ENCODE peak calls at places on chromosomes 3 and 15, in four cellular contexts. One of them, this sample, is unnamed.

GRCh38 chr3:151085889-151086483 is 522 bp downstream of the MED12L start:
- DNase-seq in adrenal gland: peak
- DNase-seq in activated CD4-positive, alpha-beta T cell treated with anti-CD3 and anti-CD28 coated beads, Interleukin-2, amount 50 U/mL, for 24 hours: no peak
- DNase-seq in pancreas: peak
- DNase-seq in this sample: no peak

GRCh38 chr15:92343869-92344643 is 49.6 kb upstream of the ST8SIA2 start:
- DNase-seq in adrenal gland: no peak
- DNase-seq in activated CD4-positive, alpha-beta T cell treated with anti-CD3 and anti-CD28 coated beads, Interleukin-2, amount 50 U/mL, for 24 hours: no peak
- DNase-seq in pancreas: no peak
- DNase-seq in this sample: no peak

GRCh38 chr15:60172147-60172546 is 168.0 kb downstream of the FOXB1 start:
- DNase-seq in adrenal gland: no peak
- DNase-seq in activated CD4-positive, alpha-beta T cell treated with anti-CD3 and anti-CD28 coated beads, Interleukin-2, amount 50 U/mL, for 24 hours: no peak
- DNase-seq in pancreas: no peak
- DNase-seq in this sample: no peak

GRCh38 chr3:192915306-192915705 is 2.4 kb downstream of the MB21D2 start:
- DNase-seq in adrenal gland: no peak
- DNase-seq in activated CD4-positive, alpha-beta T cell treated with anti-CD3 and anti-CD28 coated beads, Interleukin-2, amount 50 U/mL, for 24 hours: no peak
- DNase-seq in pancreas: no peak
- DNase-seq in this sample: no peak

GRCh38 chr3:108297636-108298035 is 1.3 kb downstream of the HHLA2 start:
- DNase-seq in adrenal gland: peak
- DNase-seq in activated CD4-positive, alpha-beta T cell treated with anti-CD3 and anti-CD28 coated beads, Interleukin-2, amount 50 U/mL, for 24 hours: no peak
- DNase-seq in pancreas: peak
- DNase-seq in this sample: no peak

GRCh38 chr3:76242886-76243753 is 457.8 kb upstream of the ZNF717 start:
- DNase-seq in adrenal gland: no peak
- DNase-seq in activated CD4-positive, alpha-beta T cell treated with anti-CD3 and anti-CD28 coated beads, Interleukin-2, amount 50 U/mL, for 24 hours: no peak
- DNase-seq in pancreas: no peak
- DNase-seq in this sample: no peak

GRCh38 chr15:65732698-65733097 is 59.4 kb downstream of the DENND4A start:
- DNase-seq in adrenal gland: no peak
- DNase-seq in activated CD4-positive, alpha-beta T cell treated with anti-CD3 and anti-CD28 coated beads, Interleukin-2, amount 50 U/mL, for 24 hours: no peak
- DNase-seq in pancreas: no peak
- DNase-seq in this sample: no peak

GRCh38 chr3:148459931-148460513 is 237.7 kb upstream of the AGTR1 start:
- DNase-seq in adrenal gland: no peak
- DNase-seq in activated CD4-positive, alpha-beta T cell treated with anti-CD3 and anti-CD28 coated beads, Interleukin-2, amount 50 U/mL, for 24 hours: no peak
- DNase-seq in pancreas: no peak
- DNase-seq in this sample: no peak

GRCh38 chr3:187025254-187025655 is 94.9 kb downstream of the ST6GAL1 start:
- DNase-seq in adrenal gland: no peak
- DNase-seq in activated CD4-positive, alpha-beta T cell treated with anti-CD3 and anti-CD28 coated beads, Interleukin-2, amount 50 U/mL, for 24 hours: peak
- DNase-seq in pancreas: no peak
- DNase-seq in this sample: no peak

GRCh38 chr3:73504255-73504654 is 120.5 kb downstream of the PDZRN3 start:
- DNase-seq in adrenal gland: no peak
- DNase-seq in activated CD4-positive, alpha-beta T cell treated with anti-CD3 and anti-CD28 coated beads, Interleukin-2, amount 50 U/mL, for 24 hours: no peak
- DNase-seq in pancreas: no peak
- DNase-seq in this sample: no peak

GRCh38 chr3:18097989-18098388 is 327.1 kb downstream of the SATB1 start:
- DNase-seq in adrenal gland: no peak
- DNase-seq in activated CD4-positive, alpha-beta T cell treated with anti-CD3 and anti-CD28 coated beads, Interleukin-2, amount 50 U/mL, for 24 hours: no peak
- DNase-seq in pancreas: no peak
- DNase-seq in this sample: no peak

GRCh38 chr3:98026425-98027083 is 8.6 kb downstream of the GABRR3 start:
- DNase-seq in adrenal gland: no peak
- DNase-seq in activated CD4-positive, alpha-beta T cell treated with anti-CD3 and anti-CD28 coated beads, Interleukin-2, amount 50 U/mL, for 24 hours: no peak
- DNase-seq in pancreas: no peak
- DNase-seq in this sample: no peak

GRCh38 chr15:95291878-95292472 is 1038.5 kb upstream of the NR2F2 start:
- DNase-seq in adrenal gland: no peak
- DNase-seq in activated CD4-positive, alpha-beta T cell treated with anti-CD3 and anti-CD28 coated beads, Interleukin-2, amount 50 U/mL, for 24 hours: no peak
- DNase-seq in pancreas: no peak
- DNase-seq in this sample: no peak

GRCh38 chr3:60696559-60697125 is 554.6 kb downstream of the FHIT start:
- DNase-seq in adrenal gland: peak
- DNase-seq in activated CD4-positive, alpha-beta T cell treated with anti-CD3 and anti-CD28 coated beads, Interleukin-2, amount 50 U/mL, for 24 hours: no peak
- DNase-seq in pancreas: no peak
- DNase-seq in this sample: no peak

GRCh38 chr15:100124936-100125626 is 216.7 kb downstream of the ADAMTS17 start:
- DNase-seq in adrenal gland: no peak
- DNase-seq in activated CD4-positive, alpha-beta T cell treated with anti-CD3 and anti-CD28 coated beads, Interleukin-2, amount 50 U/mL, for 24 hours: no peak
- DNase-seq in pancreas: no peak
- DNase-seq in this sample: no peak

GRCh38 chr3:22373827-22374226 is 622.8 kb upstream of the ZNF385D start:
- DNase-seq in adrenal gland: no peak
- DNase-seq in activated CD4-positive, alpha-beta T cell treated with anti-CD3 and anti-CD28 coated beads, Interleukin-2, amount 50 U/mL, for 24 hours: no peak
- DNase-seq in pancreas: no peak
- DNase-seq in this sample: no peak

GRCh38 chr3:172271386-172271976 is 176.8 kb downstream of the GHSR start:
- DNase-seq in adrenal gland: no peak
- DNase-seq in activated CD4-positive, alpha-beta T cell treated with anti-CD3 and anti-CD28 coated beads, Interleukin-2, amount 50 U/mL, for 24 hours: no peak
- DNase-seq in pancreas: no peak
- DNase-seq in this sample: no peak

GRCh38 chr3:150371741-150372254 is 36.3 kb upstream of the TSC22D2 start:
- DNase-seq in adrenal gland: peak
- DNase-seq in activated CD4-positive, alpha-beta T cell treated with anti-CD3 and anti-CD28 coated beads, Interleukin-2, amount 50 U/mL, for 24 hours: no peak
- DNase-seq in pancreas: no peak
- DNase-seq in this sample: no peak

GRCh38 chr3:160286231-160286630 is 61.0 kb downstream of the C3orf80 start:
- DNase-seq in adrenal gland: no peak
- DNase-seq in activated CD4-positive, alpha-beta T cell treated with anti-CD3 and anti-CD28 coated beads, Interleukin-2, amount 50 U/mL, for 24 hours: no peak
- DNase-seq in pancreas: no peak
- DNase-seq in this sample: no peak

GRCh38 chr3:185059766-185060165 is 93.1 kb downstream of the C3orf70 start:
- DNase-seq in adrenal gland: peak
- DNase-seq in activated CD4-positive, alpha-beta T cell treated with anti-CD3 and anti-CD28 coated beads, Interleukin-2, amount 50 U/mL, for 24 hours: no peak
- DNase-seq in pancreas: no peak
- DNase-seq in this sample: no peak

GRCh38 chr15:28919201-28919627 is 33.4 kb downstream of the APBA2 start:
- DNase-seq in adrenal gland: no peak
- DNase-seq in activated CD4-positive, alpha-beta T cell treated with anti-CD3 and anti-CD28 coated beads, Interleukin-2, amount 50 U/mL, for 24 hours: peak
- DNase-seq in pancreas: no peak
- DNase-seq in this sample: no peak

GRCh38 chr15:34791701-34792100 is 3.6 kb downstream of the ACTC1 start:
- DNase-seq in adrenal gland: no peak
- DNase-seq in activated CD4-positive, alpha-beta T cell treated with anti-CD3 and anti-CD28 coated beads, Interleukin-2, amount 50 U/mL, for 24 hours: no peak
- DNase-seq in pancreas: no peak
- DNase-seq in this sample: no peak

GRCh38 chr3:8494332-8494731 is 7.3 kb upstream of the LMCD1 start:
- DNase-seq in adrenal gland: no peak
- DNase-seq in activated CD4-positive, alpha-beta T cell treated with anti-CD3 and anti-CD28 coated beads, Interleukin-2, amount 50 U/mL, for 24 hours: no peak
- DNase-seq in pancreas: no peak
- DNase-seq in this sample: no peak

This sample was measured in activated naive CD4-positive, alpha-beta T cell.